ENCODE peak calls at places on chromosome 21, in six cellular contexts. M is activated T-helper 2 cell treated with anti-CD3 and anti-CD28 coated beads, Interferon-gamma antibody, Interleukin-2, Interleukin-4, amounts not matched to agents 10 μg/mL and 5 μg/mL and 100 μg/mL, durations not matched to agents 14 hours and 24 hours and 36 hours; B is nephron progenitor cell; J is cardiac fibroblast; G is mucosa of gallbladder; K is frontal cortex. W is an unnamed sample.

GRCh38 chr21:45868488-45868887 is 113.1 kb upstream of the COL6A1 start:
- DNase-seq in M (no peak), B (no peak), J (no peak), G (no peak), K (no peak), W (no peak)

GRCh38 chr21:37365657-37366487 is 701 bp upstream of the DYRK1A start:
- DNase-seq in M (peak), B (peak), J (peak), G (peak), K (peak), W (no peak)

GRCh38 chr21:31266241-31266640 is 77.8 kb downstream of the TIAM1 start:
- DNase-seq in M (no peak), B (no peak), J (no peak), G (no peak), K (no peak), W (no peak)

GRCh38 chr21:33296156-33296555 is 28.6 kb upstream of the IFNAR1 start:
- DNase-seq in M (no peak), B (no peak), J (no peak), G (no peak), K (no peak), W (peak)

GRCh38 chr21:38321568-38321967 is 64.8 kb downstream of the KCNJ15 start:
- DNase-seq in M (no peak), B (no peak), J (no peak), G (no peak), K (no peak), W (no peak)

GRCh38 chr21:46322351-46323226 is 1.1 kb downstream of the C21orf58 start:
- DNase-seq in M (no peak), B (peak), J (peak), G (no peak), K (no peak), W (no peak)

GRCh38 chr21:42745511-42746239 is 92.3 kb downstream of the PDE9A start:
- DNase-seq in M (no peak), B (no peak), J (no peak), G (no peak), K (no peak), W (no peak)

GRCh38 chr21:45516071-45516670 is 26.1 kb downstream of the SLC19A1 start:
- DNase-seq in M (no peak), B (no peak), J (no peak), G (no peak), K (no peak), W (no peak)

GRCh38 chr21:36851121-36851520 is 115.3 kb downstream of the HLCS start:
- DNase-seq in M (no peak), B (no peak), J (no peak), G (no peak), K (no peak), W (no peak)

GRCh38 chr21:35372201-35372600 is 323.1 kb upstream of the RUNX1 start:
- DNase-seq in M (no peak), B (no peak), J (peak), G (no peak), K (no peak), W (no peak)

GRCh38 chr21:34200288-34200905 is 127.0 kb downstream of the MRPS6 start:
- DNase-seq in M (no peak), B (no peak), J (peak), G (no peak), K (no peak), W (no peak)

GRCh38 chr21:37300114-37300746 is 33.1 kb upstream of the VPS26C start:
- DNase-seq in M (no peak), B (no peak), J (no peak), G (no peak), K (no peak), W (no peak)

GRCh38 chr21:46649356-46649755 is 13.9 kb downstream of the PRMT2 start:
- DNase-seq in M (no peak), B (no peak), J (no peak), G (no peak), K (no peak), W (no peak)